ENCODE peak calls at places on chromosomes 5 and 9, in five cellular contexts. One of them, this sample, is unnamed.

GRCh38 chr5:77369566-77369965 is 122.5 kb downstream of the WDR41 start:
- DNase-seq in colonic mucosa: no peak
- DNase-seq in ovary: no peak
- DNase-seq in lower lobe of right lung: no peak
- DNase-seq in left ventricle myocardium inferior: no peak
- DNase-seq in this sample: no peak

GRCh38 chr9:88988796-88989641 is 2.2 kb upstream of the S1PR3 start:
- DNase-seq in colonic mucosa: no peak
- DNase-seq in ovary: no peak
- DNase-seq in lower lobe of right lung: no peak
- DNase-seq in left ventricle myocardium inferior: no peak
- DNase-seq in this sample: no peak

GRCh38 chr5:116013931-116014330 is 18.3 kb upstream of the ARL14EPL start:
- DNase-seq in colonic mucosa: no peak
- DNase-seq in ovary: no peak
- DNase-seq in lower lobe of right lung: no peak
- DNase-seq in left ventricle myocardium inferior: no peak
- DNase-seq in this sample: no peak

GRCh38 chr5:80959768-80960442 is at the start of gene RASGRF2:
- DNase-seq in colonic mucosa: peak
- DNase-seq in ovary: peak
- DNase-seq in lower lobe of right lung: no peak
- DNase-seq in left ventricle myocardium inferior: peak
- DNase-seq in this sample: peak

GRCh38 chr5:132369471-132370240 is at the start of gene SLC22A5:
- DNase-seq in colonic mucosa: peak
- DNase-seq in ovary: peak
- DNase-seq in lower lobe of right lung: peak
- DNase-seq in left ventricle myocardium inferior: peak
- DNase-seq in this sample: peak

GRCh38 chr5:126516133-126516532 is 78.9 kb downstream of the ALDH7A1 start:
- DNase-seq in colonic mucosa: no peak
- DNase-seq in ovary: no peak
- DNase-seq in lower lobe of right lung: no peak
- DNase-seq in left ventricle myocardium inferior: no peak
- DNase-seq in this sample: no peak

GRCh38 chr5:170451764-170452365 is 52.0 kb upstream of the KCNIP1 start:
- DNase-seq in colonic mucosa: no peak
- DNase-seq in ovary: no peak
- DNase-seq in lower lobe of right lung: no peak
- DNase-seq in left ventricle myocardium inferior: no peak
- DNase-seq in this sample: no peak

GRCh38 chr9:463455-464125 is 248.9 kb downstream of the DOCK8 start:
- DNase-seq in colonic mucosa: no peak
- DNase-seq in ovary: no peak
- DNase-seq in lower lobe of right lung: no peak
- DNase-seq in left ventricle myocardium inferior: no peak
- DNase-seq in this sample: no peak

GRCh38 chr5:123610665-123611406 is 98.9 kb downstream of the CSNK1G3 start:
- DNase-seq in colonic mucosa: peak
- DNase-seq in ovary: no peak
- DNase-seq in lower lobe of right lung: no peak
- DNase-seq in left ventricle myocardium inferior: no peak
- DNase-seq in this sample: no peak

GRCh38 chr9:110802416-110803035 is 133.9 kb downstream of the MUSK start:
- DNase-seq in colonic mucosa: no peak
- DNase-seq in ovary: no peak
- DNase-seq in lower lobe of right lung: no peak
- DNase-seq in left ventricle myocardium inferior: no peak
- DNase-seq in this sample: no peak

GRCh38 chr9:111179577-111179976 is 141.3 kb upstream of the LPAR1 start:
- DNase-seq in colonic mucosa: peak
- DNase-seq in ovary: no peak
- DNase-seq in lower lobe of right lung: no peak
- DNase-seq in left ventricle myocardium inferior: peak
- DNase-seq in this sample: no peak

GRCh38 chr9:94973491-94973941 is 247.0 kb downstream of the AOPEP start:
- DNase-seq in colonic mucosa: no peak
- DNase-seq in ovary: no peak
- DNase-seq in lower lobe of right lung: no peak
- DNase-seq in left ventricle myocardium inferior: no peak
- DNase-seq in this sample: peak

GRCh38 chr5:175629231-175629630 is 28.6 kb upstream of the HRH2 start:
- DNase-seq in colonic mucosa: no peak
- DNase-seq in ovary: no peak
- DNase-seq in lower lobe of right lung: no peak
- DNase-seq in left ventricle myocardium inferior: no peak
- DNase-seq in this sample: no peak

GRCh38 chr9:75941066-75941465 is 50.6 kb downstream of the PCSK5 start:
- DNase-seq in colonic mucosa: peak
- DNase-seq in ovary: no peak
- DNase-seq in lower lobe of right lung: no peak
- DNase-seq in left ventricle myocardium inferior: no peak
- DNase-seq in this sample: no peak

GRCh38 chr5:169856571-169856970 is 123.7 kb downstream of the INSYN2B start:
- DNase-seq in colonic mucosa: no peak
- DNase-seq in ovary: no peak
- DNase-seq in lower lobe of right lung: no peak
- DNase-seq in left ventricle myocardium inferior: no peak
- DNase-seq in this sample: no peak

GRCh38 chr9:93231121-93231694 is 47.3 kb downstream of the WNK2 start:
- DNase-seq in colonic mucosa: peak
- DNase-seq in ovary: no peak
- DNase-seq in lower lobe of right lung: peak
- DNase-seq in left ventricle myocardium inferior: peak
- DNase-seq in this sample: no peak

GRCh38 chr9:130373679-130374325 is 71.0 kb upstream of the ASS1 start:
- DNase-seq in colonic mucosa: no peak
- DNase-seq in ovary: no peak
- DNase-seq in lower lobe of right lung: no peak
- DNase-seq in left ventricle myocardium inferior: no peak
- DNase-seq in this sample: no peak

GRCh38 chr5:143569722-143570567 is 166.5 kb upstream of the NR3C1 start:
- DNase-seq in colonic mucosa: no peak
- DNase-seq in ovary: no peak
- DNase-seq in lower lobe of right lung: no peak
- DNase-seq in left ventricle myocardium inferior: no peak
- DNase-seq in this sample: no peak

GRCh38 chr5:157172408-157172807 is 6.3 kb upstream of the GARIN3 start:
- DNase-seq in colonic mucosa: no peak
- DNase-seq in ovary: no peak
- DNase-seq in lower lobe of right lung: no peak
- DNase-seq in left ventricle myocardium inferior: no peak
- DNase-seq in this sample: no peak

GRCh38 chr9:94693485-94694191 is 32.9 kb upstream of the AOPEP start:
- DNase-seq in colonic mucosa: no peak
- DNase-seq in ovary: no peak
- DNase-seq in lower lobe of right lung: no peak
- DNase-seq in left ventricle myocardium inferior: no peak
- DNase-seq in this sample: no peak

GRCh38 chr5:93677344-93678021 is 63.9 kb downstream of the POU5F2 start:
- DNase-seq in colonic mucosa: no peak
- DNase-seq in ovary: peak
- DNase-seq in lower lobe of right lung: peak
- DNase-seq in left ventricle myocardium inferior: peak
- DNase-seq in this sample: no peak

GRCh38 chr5:139204196-139204595 is 6.0 kb upstream of the SIL1 start:
- DNase-seq in colonic mucosa: no peak
- DNase-seq in ovary: no peak
- DNase-seq in lower lobe of right lung: no peak
- DNase-seq in left ventricle myocardium inferior: no peak
- DNase-seq in this sample: no peak

GRCh38 chr5:148397968-148398595 is 14.3 kb downstream of the FBXO38 start:
- DNase-seq in colonic mucosa: no peak
- DNase-seq in ovary: no peak
- DNase-seq in lower lobe of right lung: no peak
- DNase-seq in left ventricle myocardium inferior: no peak
- DNase-seq in this sample: no peak

GRCh38 chr9:4559238-4560182 is 69.2 kb downstream of the SLC1A1 start:
- DNase-seq in colonic mucosa: no peak
- DNase-seq in ovary: no peak
- DNase-seq in lower lobe of right lung: no peak
- DNase-seq in left ventricle myocardium inferior: no peak
- DNase-seq in this sample: no peak

GRCh38 chr9:133536536-133536935 is 2.0 kb downstream of the ADAMTSL2 start:
- DNase-seq in colonic mucosa: no peak
- DNase-seq in ovary: no peak
- DNase-seq in lower lobe of right lung: no peak
- DNase-seq in left ventricle myocardium inferior: no peak
- DNase-seq in this sample: no peak

DNA sequence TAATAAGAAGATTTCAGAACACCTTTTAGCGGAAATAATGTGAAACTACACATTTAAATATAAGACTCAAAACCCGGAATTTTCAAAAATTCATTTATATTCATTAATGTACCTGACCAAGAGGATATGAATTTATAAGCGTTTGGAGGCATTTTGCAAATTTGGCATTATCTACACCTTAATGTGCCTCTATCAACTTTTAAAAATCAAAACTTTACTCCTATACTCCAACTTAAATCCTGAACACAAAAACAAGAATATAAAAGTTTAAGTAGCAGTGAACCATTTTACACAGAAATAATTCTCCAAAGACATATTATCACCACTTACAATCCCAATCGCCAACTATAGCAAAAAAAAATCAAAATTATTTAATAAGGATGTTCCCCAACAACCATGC is 3.9 kb downstream of the ZNF608 start:
- DNase-seq in colonic mucosa: no peak
- DNase-seq in ovary: no peak
- DNase-seq in lower lobe of right lung: no peak
- DNase-seq in left ventricle myocardium inferior: no peak
- DNase-seq in this sample: no peak
- H3K27ac ChIP-seq in colonic mucosa: peak
- H3K27ac ChIP-seq in ovary: no peak
- H3K27ac ChIP-seq in lower lobe of right lung: peak
- H3K27ac ChIP-seq in left ventricle myocardium inferior: peak
- H3K27ac ChIP-seq in this sample: no peak

DNA sequence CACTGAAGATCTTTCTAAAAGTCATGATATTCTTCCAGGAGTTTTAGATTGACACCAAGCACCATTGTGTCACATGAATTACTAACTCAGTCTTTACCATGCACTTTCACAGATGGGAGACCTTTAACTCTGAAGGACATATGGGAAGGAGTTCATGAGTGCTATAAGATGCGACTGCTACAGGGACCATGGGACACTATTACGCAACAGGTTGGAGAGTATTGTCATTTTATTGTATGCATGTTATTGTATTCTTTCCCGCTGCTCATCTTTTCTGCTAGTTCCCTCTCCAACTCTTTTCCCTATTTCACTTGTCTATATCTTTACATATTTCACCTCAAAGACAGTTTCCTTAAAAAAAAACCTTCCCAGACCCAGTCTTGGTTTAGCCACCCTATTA is 99.8 kb downstream of the RPS23 start:
- DNase-seq in colonic mucosa: no peak
- DNase-seq in ovary: no peak
- DNase-seq in lower lobe of right lung: no peak
- DNase-seq in left ventricle myocardium inferior: no peak
- DNase-seq in this sample: no peak
- H3K27ac ChIP-seq in colonic mucosa: no peak
- H3K27ac ChIP-seq in ovary: no peak
- H3K27ac ChIP-seq in lower lobe of right lung: no peak
- H3K27ac ChIP-seq in left ventricle myocardium inferior: no peak
- H3K27ac ChIP-seq in this sample: no peak

GRCh38 chr9:124792976-124793594 is 16.2 kb downstream of the OLFML2A start:
- DNase-seq in colonic mucosa: no peak
- DNase-seq in ovary: peak
- DNase-seq in lower lobe of right lung: no peak
- DNase-seq in left ventricle myocardium inferior: no peak
- DNase-seq in this sample: no peak
- H3K27ac ChIP-seq in colonic mucosa: no peak
- H3K27ac ChIP-seq in ovary: peak
- H3K27ac ChIP-seq in lower lobe of right lung: peak
- H3K27ac ChIP-seq in left ventricle myocardium inferior: peak
- H3K27ac ChIP-seq in this sample: no peak

DNA sequence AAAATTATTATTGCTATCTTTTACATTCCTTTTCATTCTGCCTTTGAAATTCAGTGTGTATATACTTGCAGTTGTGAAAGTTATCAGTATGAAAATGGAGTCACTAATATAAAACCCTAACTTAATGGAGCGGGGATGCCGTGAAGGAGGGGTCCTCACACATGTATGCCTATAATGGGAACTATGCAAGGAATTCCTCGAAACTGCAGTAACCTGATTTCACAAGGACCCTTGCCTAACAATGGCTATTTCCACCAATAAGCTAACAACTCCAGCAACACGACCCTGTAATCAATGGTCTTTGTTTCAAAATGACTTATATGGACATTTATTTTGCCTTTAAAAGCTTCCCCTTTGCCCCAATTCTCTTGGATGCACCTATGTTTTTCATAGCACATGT is 12.6 kb upstream of the MLLT3 start:
- DNase-seq in colonic mucosa: no peak
- DNase-seq in ovary: no peak
- DNase-seq in lower lobe of right lung: no peak
- DNase-seq in left ventricle myocardium inferior: no peak
- DNase-seq in this sample: no peak
- H3K27ac ChIP-seq in colonic mucosa: no peak
- H3K27ac ChIP-seq in ovary: no peak
- H3K27ac ChIP-seq in lower lobe of right lung: no peak
- H3K27ac ChIP-seq in left ventricle myocardium inferior: no peak
- H3K27ac ChIP-seq in this sample: no peak

This sample was measured in right lobe of liver.